ENCODE peak calls at places on chromosomes 2 and 18, in four cellular contexts. G is GM23248; A is left lung; F is CD8-positive, alpha-beta T cell. C is an unnamed sample.

GRCh38 chr2:190507135-190507534 is 27.4 kb downstream of the NEMP2 start:
- DNase-seq in G (no peak), A (no peak), F (no peak), C (no peak)

GRCh38 chr2:120204022-120204405 is 19.2 kb downstream of the TMEM185B start:
- DNase-seq in G (no peak), A (no peak), F (no peak), C (no peak)

GRCh38 chr18:74892066-74892627 is 294.5 kb downstream of the ZNF407 start:
- DNase-seq in G (no peak), A (no peak), F (no peak), C (no peak)

GRCh38 chr2:235936493-235936892 is 231.7 kb downstream of the GBX2 start:
- DNase-seq in G (no peak), A (no peak), F (no peak), C (no peak)

GRCh38 chr18:50879302-50880107 is 587 bp downstream of the ME2 start:
- DNase-seq in G (peak), A (no peak), F (peak), C (no peak)

GRCh38 chr2:240435955-240436625 is 627 bp downstream of the GPC1 start:
- DNase-seq in G (peak), A (no peak), F (no peak), C (no peak)

GRCh38 chr2:172554352-172555271 is 1.3 kb upstream of the PDK1 start:
- DNase-seq in G (no peak), A (no peak), F (no peak), C (no peak)

GRCh38 chr2:240458900-240459391 is 23.5 kb downstream of the GPC1 start:
- DNase-seq in G (no peak), A (no peak), F (no peak), C (no peak)

DNA sequence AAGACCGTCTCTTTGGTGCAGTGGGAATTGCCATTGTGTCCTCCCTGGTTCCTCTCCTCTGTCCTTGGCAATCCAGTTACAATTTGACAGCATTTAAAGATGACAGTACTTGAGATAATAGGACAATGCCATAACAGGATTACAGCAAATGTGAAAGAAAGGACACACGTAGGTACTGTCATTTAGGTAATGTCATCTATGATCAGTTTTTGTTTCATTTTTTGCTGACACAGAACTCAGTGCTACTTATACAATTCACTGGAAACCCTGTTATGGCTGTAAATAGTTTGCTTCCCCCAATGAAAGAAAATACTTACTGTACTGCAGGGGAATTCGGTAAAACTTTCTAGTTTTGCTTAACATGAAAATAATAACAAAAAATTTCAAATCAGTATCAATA is 65.2 kb downstream of the BCL11A start:
- DNase-seq in G (no peak), A (no peak), F (no peak), C (no peak)
- H3K27ac ChIP-seq in G (no peak), A (no peak), F (no peak), C (no peak)

DNA sequence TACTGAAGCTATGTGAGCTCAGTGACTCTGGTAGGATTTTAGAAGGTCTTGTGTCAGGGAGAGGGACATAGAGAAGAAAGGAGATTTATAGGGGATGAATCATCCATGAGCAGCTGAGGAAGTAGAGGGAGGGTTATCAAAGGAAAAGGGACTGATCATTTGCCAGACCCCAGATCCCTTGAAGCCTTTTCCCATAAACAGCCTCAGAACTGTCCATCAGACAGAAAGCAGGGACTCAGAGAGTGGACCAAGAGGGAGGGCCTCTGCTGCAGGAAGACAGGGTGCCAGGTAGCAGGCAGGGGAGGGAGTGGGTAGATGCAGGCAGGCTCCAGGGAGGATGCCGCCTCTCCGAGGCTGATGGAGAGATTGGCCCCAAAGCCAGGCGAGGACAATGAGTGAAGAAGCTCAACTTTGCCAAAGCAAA is 133.9 kb downstream of the TNS1 start:
- DNase-seq in G (peak), A (no peak), F (no peak), C (no peak)
- H3K27ac ChIP-seq in G (peak), A (no peak), F (no peak), C (no peak)

DNA sequence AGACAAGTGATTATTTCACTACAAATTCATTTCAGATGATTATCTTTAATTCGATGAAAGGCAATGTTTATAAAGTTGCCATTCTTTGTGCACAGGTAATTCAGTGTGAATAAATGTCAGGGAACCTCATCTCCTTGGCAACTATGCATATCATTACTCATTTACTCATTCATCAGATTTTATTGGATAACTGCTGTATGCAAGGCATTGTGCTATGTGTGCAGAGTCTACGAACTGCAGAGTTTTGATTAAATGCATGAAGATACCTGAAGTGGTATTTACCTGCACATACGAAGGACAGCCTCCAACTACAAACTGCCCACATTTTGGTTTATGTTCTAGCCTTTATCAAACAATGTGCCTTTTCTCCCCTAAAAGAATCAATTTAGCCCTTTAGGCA is 3.5 kb downstream of the RND3 start:
- DNase-seq in G (peak), A (no peak), F (no peak), C (no peak)
- H3K27ac ChIP-seq in G (peak), A (no peak), F (no peak), C (peak)

GRCh38 chr18:6757966-6758365 is 28.4 kb downstream of the ARHGAP28 start:
- DNase-seq in G (no peak), A (no peak), F (no peak), C (no peak)
- H3K27ac ChIP-seq in G (no peak), A (no peak), F (no peak), C (no peak)

GRCh38 chr2:10169053-10169578 is 46.6 kb downstream of the RRM2 start:
- DNase-seq in G (no peak), A (no peak), F (no peak), C (no peak)

GRCh38 chr2:10165282-10165681 is 42.7 kb downstream of the RRM2 start:
- DNase-seq in G (no peak), A (no peak), F (no peak), C (no peak)

GRCh38 chr2:10165816-10166488 is 43.4 kb downstream of the RRM2 start:
- DNase-seq in G (no peak), A (no peak), F (no peak), C (no peak)

GRCh38 chr2:10166489-10167295 is 44.2 kb downstream of the RRM2 start:
- DNase-seq in G (no peak), A (no peak), F (no peak), C (no peak)

GRCh38 chr2:10167316-10167715 is 44.8 kb downstream of the RRM2 start:
- DNase-seq in G (no peak), A (no peak), F (no peak), C (no peak)
- H3K27ac ChIP-seq in G (no peak), A (no peak), F (no peak), C (no peak)

DNA sequence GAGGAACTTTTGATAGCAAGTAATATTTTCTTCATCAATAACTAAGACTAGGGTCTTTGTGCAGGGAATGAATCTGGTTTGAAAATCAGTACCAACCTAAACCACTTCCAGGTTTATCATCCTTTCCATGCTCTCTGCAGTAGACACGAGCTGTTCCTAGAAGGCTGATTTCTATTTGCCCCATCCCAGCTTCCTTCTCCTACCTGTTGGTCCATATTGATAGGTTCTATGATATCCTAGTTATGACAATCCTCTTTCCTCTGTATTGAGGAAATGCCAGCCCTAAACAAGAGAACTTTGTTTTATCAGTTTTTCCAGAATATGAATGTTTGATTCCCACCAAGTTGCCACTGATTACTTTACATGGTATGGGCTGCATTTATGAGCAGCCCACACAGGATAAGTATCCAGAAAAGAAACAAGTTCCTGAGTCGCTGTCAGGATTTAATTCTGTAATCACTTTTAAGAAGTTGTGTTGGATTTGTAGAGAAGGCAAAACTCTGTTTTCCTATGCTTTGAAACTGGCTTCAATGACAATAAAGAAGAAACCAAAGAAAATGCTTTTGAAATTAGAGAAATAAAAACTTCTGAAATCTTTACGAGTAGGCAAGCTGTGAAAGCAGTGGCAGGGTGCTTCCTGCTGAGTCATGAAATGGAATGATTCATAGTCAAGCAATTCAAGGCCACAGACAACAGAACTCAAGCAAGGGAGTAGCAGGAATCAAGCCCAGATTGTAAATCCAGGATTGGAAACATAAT is 37.3 kb upstream of the TANK start:
- DNase-seq in G (peak), A (no peak), F (no peak), C (peak)
- H3K27ac ChIP-seq in G (peak), A (peak), F (no peak), C (peak)

DNA sequence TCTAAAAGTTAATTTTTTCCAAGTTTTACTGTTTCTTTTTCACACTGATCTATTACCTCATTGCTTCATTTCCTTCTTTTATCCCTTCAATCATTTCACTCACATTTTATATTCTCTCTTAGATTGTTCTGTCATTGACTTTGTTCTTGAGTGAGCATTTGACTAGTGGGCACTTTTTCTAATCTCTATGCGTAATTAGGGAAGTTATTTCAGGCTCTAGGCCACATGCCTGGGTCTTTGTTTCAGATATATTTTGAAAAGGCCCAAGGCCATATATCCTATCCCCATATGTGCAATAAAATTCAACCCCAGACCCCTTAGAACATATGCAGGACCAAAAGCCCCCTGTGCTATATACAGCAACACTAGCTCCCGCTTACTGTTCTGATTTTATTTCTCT is 61.2 kb downstream of the MSH6 start:
- DNase-seq in G (no peak), A (no peak), F (no peak), C (no peak)
- H3K27ac ChIP-seq in G (no peak), A (no peak), F (no peak), C (no peak)

DNA sequence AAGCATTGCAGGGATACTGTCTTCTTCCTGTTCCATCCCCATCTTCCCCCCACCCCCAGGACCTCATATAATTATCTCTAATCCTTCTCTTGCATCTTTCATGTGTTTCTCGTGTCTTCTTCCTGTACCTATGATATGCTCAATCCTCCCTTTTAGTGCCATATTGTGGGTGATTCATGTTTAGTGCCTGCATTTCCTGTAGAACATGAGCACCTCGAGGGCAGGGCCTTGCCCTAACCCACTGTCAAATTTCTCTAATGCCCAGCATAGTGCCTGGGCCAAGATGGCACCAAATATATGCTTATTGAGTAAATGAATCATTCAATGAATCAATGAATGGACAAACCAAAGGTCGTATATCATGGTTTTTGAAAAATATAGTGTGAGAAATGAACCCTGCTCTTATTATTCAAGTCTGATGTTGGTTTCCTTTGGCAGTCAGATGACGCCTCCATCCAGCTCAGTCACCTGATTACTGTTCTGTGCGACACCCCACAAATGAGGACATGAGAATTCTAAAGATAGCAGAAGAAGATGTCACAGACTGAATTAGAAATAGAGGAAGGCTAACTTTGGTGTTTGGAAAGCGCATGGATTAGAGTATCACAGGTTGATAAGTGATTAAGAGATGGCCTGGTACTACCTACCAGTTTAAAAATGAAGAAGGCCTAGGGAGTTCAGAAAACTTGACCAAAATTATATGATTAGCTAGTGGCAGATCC is 278.4 kb downstream of the PRKCE start:
- DNase-seq in G (no peak), A (no peak), F (no peak), C (no peak)
- H3K27ac ChIP-seq in G (no peak), A (peak), F (no peak), C (peak)

GRCh38 chr18:22387364-22387763 is 30.4 kb downstream of the CTAGE1 start:
- DNase-seq in G (no peak), A (no peak), F (no peak), C (no peak)

GRCh38 chr18:22387787-22388186 is 29.9 kb downstream of the CTAGE1 start:
- DNase-seq in G (no peak), A (no peak), F (no peak), C (no peak)

GRCh38 chr18:22394428-22394827 is 23.3 kb downstream of the CTAGE1 start:
- DNase-seq in G (no peak), A (no peak), F (no peak), C (no peak)

GRCh38 chr18:22391571-22392359 is 25.9 kb downstream of the CTAGE1 start:
- DNase-seq in G (peak), A (no peak), F (peak), C (peak)
- H3K27ac ChIP-seq in G (peak), A (no peak), F (no peak), C (no peak)

GRCh38 chr2:31511376-31511775 is 69.4 kb downstream of the SRD5A2 start:
- DNase-seq in G (peak), A (no peak), F (no peak), C (no peak)
- H3K27ac ChIP-seq in G (no peak), A (no peak), F (no peak), C (no peak)